ENCODE peak calls at places on chromosome 15, in seven cellular contexts. N, F, Z, B, U, X and H are unnamed samples.
A peak's percentile ranks its signal among the peaks of the same experiment; 100 is the strongest.

GRCh38 chr15:81394609-81395008 is 20.6 kb upstream of the TMC3 start:
- DNase-seq in N (no peak), F (no peak), Z (no peak), B (peak; percentile 67), U (no peak), X (no peak), H (no peak)

GRCh38 chr15:48086162-48086561 is 34.6 kb upstream of the SLC24A5 start:
- DNase-seq in N (no peak), F (no peak), Z (no peak), B (peak; percentile 4), U (no peak), X (no peak), H (no peak)

GRCh38 chr15:43225201-43225949 is 4.6 kb upstream of the EPB42 start:
- DNase-seq in N (peak; percentile 47), F (no peak), Z (peak; percentile 42), B (peak; percentile 58), U (peak; percentile 67), X (peak; percentile 33), H (peak; percentile 4)

GRCh38 chr15:51227967-51228783 is 110.2 kb downstream of the CYP19A1 start:
- DNase-seq in N (peak; percentile 32), F (no peak), Z (peak; percentile 30), B (peak; percentile 80), U (peak; percentile 16), X (no peak), H (no peak)

GRCh38 chr15:38424101-38424552 is 29.8 kb upstream of the FAM98B start:
- DNase-seq in N (no peak), F (no peak), Z (no peak), B (no peak), U (no peak), X (no peak), H (no peak)

GRCh38 chr15:60183366-60183765 is 179.3 kb downstream of the FOXB1 start:
- DNase-seq in N (no peak), F (no peak), Z (no peak), B (no peak), U (no peak), X (no peak), H (no peak)

GRCh38 chr15:83115831-83116565 is 8.6 kb downstream of the TM6SF1 start:
- DNase-seq in N (no peak), F (no peak), Z (no peak), B (no peak), U (no peak), X (no peak), H (no peak)

GRCh38 chr15:65833501-65834220 is 35.6 kb upstream of the RAB11A start:
- DNase-seq in N (no peak), F (no peak), Z (peak; percentile 48), B (no peak), U (peak; percentile 11), X (no peak), H (no peak)

GRCh38 chr15:84925906-84926305 is 41.4 kb downstream of the SLC28A1 start:
- DNase-seq in N (no peak), F (no peak), Z (no peak), B (no peak), U (no peak), X (no peak), H (no peak)

GRCh38 chr15:70853855-70854668 is at the start of gene LARP6:
- DNase-seq in N (peak; percentile 25), F (no peak), Z (peak; percentile 49), B (peak; percentile 22), U (peak; percentile 88), X (peak; percentile 84), H (peak; percentile 11)

GRCh38 chr15:90530250-90531051 is 728 bp downstream of the CRTC3 start:
- DNase-seq in N (peak; percentile 73), F (no peak), Z (peak; percentile 34), B (peak; percentile 50), U (peak; percentile 50), X (peak; percentile 52), H (no peak)

GRCh38 chr15:31398677-31399260 is 72.1 kb downstream of the KLF13 start:
- DNase-seq in N (no peak), F (no peak), Z (no peak), B (peak; percentile 42), U (no peak), X (no peak), H (no peak)

GRCh38 chr15:52012210-52012609 is 6.8 kb upstream of the MAPK6 start:
- DNase-seq in N (no peak), F (no peak), Z (no peak), B (no peak), U (no peak), X (no peak), H (no peak)

GRCh38 chr15:38464675-38465074 is 10.7 kb downstream of the FAM98B start:
- DNase-seq in N (no peak), F (no peak), Z (no peak), B (no peak), U (no peak), X (no peak), H (no peak)

GRCh38 chr15:43187544-43188155 is 2.4 kb downstream of the CCNDBP1 start:
- DNase-seq in N (no peak), F (no peak), Z (no peak), B (peak; percentile 39), U (peak; percentile 57), X (no peak), H (peak; percentile 23)

GRCh38 chr15:23690015-23690414 is 2.9 kb upstream of the NDN start:
- DNase-seq in N (no peak), F (no peak), Z (no peak), B (no peak), U (no peak), X (no peak), H (no peak)

GRCh38 chr15:26759991-26760390 is 12.9 kb downstream of the GABRB3 start:
- DNase-seq in N (no peak), F (no peak), Z (no peak), B (no peak), U (no peak), X (no peak), H (no peak)

GRCh38 chr15:36632196-36632595 is 52.8 kb downstream of the CDIN1 start:
- DNase-seq in N (no peak), F (no peak), Z (no peak), B (peak; percentile 83), U (no peak), X (no peak), H (no peak)

GRCh38 chr15:78174398-78174797 is 25.2 kb downstream of the IDH3A start:
- DNase-seq in N (no peak), F (no peak), Z (no peak), B (no peak), U (no peak), X (no peak), H (no peak)

GRCh38 chr15:74199293-74199645 is 3.3 kb downstream of the STRA6 start:
- DNase-seq in N (no peak), F (no peak), Z (no peak), B (no peak), U (no peak), X (no peak), H (no peak)

GRCh38 chr15:69126054-69126469 is 34.4 kb upstream of the GLCE start:
- DNase-seq in N (no peak), F (no peak), Z (no peak), B (no peak), U (no peak), X (no peak), H (no peak)

GRCh38 chr15:90090226-90090848 is 11.9 kb downstream of the IDH2 start:
- DNase-seq in N (no peak), F (no peak), Z (no peak), B (no peak), U (no peak), X (no peak), H (no peak)

GRCh38 chr15:64453689-64454037 is 6.7 kb upstream of the ZNF609 start:
- DNase-seq in N (no peak), F (no peak), Z (no peak), B (no peak), U (no peak), X (no peak), H (no peak)

GRCh38 chr15:52021128-52021671 is 2.2 kb downstream of the MAPK6 start:
- DNase-seq in N (no peak), F (no peak), Z (peak; percentile 53), B (peak; percentile 86), U (peak; percentile 52), X (peak; percentile 11), H (no peak)

GRCh38 chr15:87213646-87214045 is 1042.9 kb downstream of the NTRK3 start:
- DNase-seq in N (no peak), F (no peak), Z (peak; percentile 52), B (no peak), U (no peak), X (no peak), H (no peak)